ENCODE peak calls at places on chromosomes 16 and 17, in four cellular contexts. V is K562, U is WTC11, G is HepG2. K is an unnamed sample.

GRCh38 chr16:71353736-71354135 is 4.8 kb upstream of the CALB2 start:
- DNase-seq in V (no peak), U (no peak), G (no peak), K (no peak)

GRCh38 chr17:79306688-79307323 is 232.2 kb downstream of the ENGASE start:
- DNase-seq in V (no peak), U (no peak), G (no peak), K (no peak)

GRCh38 chr17:31456814-31457213 is 65.3 kb downstream of the RAB11FIP4 start:
- DNase-seq in V (no peak), U (no peak), G (no peak), K (no peak)

GRCh38 chr17:8406174-8406573 is 8.5 kb upstream of the RNF222 start:
- DNase-seq in V (no peak), U (no peak), G (no peak), K (no peak)

GRCh38 chr17:56431736-56432135 is 161.8 kb upstream of the NOG start:
- DNase-seq in V (no peak), U (no peak), G (no peak), K (no peak)

GRCh38 chr16:63361032-63361624 is 1324.9 kb upstream of the CDH8 start:
- DNase-seq in V (peak; percentile 18), U (no peak), G (peak; percentile 46), K (peak; percentile 14)

GRCh38 chr17:11622468-11622867 is 24.2 kb downstream of the DNAH9 start:
- DNase-seq in V (no peak), U (no peak), G (no peak), K (no peak)

GRCh38 chr17:10844667-10845387 is 6.9 kb upstream of the PIRT start:
- DNase-seq in V (peak; percentile 72), U (peak; percentile 82), G (peak; percentile 45), K (peak; percentile 82)

GRCh38 chr16:79601092-79601977 is 798 bp upstream of the MAF start:
- DNase-seq in V (no peak), U (peak; percentile 35), G (peak; percentile 72), K (peak; percentile 13)

GRCh38 chr17:27882162-27882840 is 10.9 kb downstream of the LYRM9 start:
- DNase-seq in V (no peak), U (no peak), G (no peak), K (no peak)

GRCh38 chr16:89410794-89411309 is 79.5 kb downstream of the ANKRD11 start:
- DNase-seq in V (no peak), U (no peak), G (peak; percentile 34), K (no peak)
- TF ChIP-seq NR3C1 in V (no peak), U (no peak), G (no peak), K (no peak)

GRCh38 chr17:57874058-57874419 is 24.2 kb upstream of the MRPS23 start:
- DNase-seq in V (no peak), U (no peak), G (no peak), K (no peak)

GRCh38 chr17:57876023-57876865 is 26.4 kb upstream of the MRPS23 start:
- DNase-seq in V (no peak), U (no peak), G (no peak), K (no peak)

GRCh38 chr17:57876866-57877237 is 27.0 kb upstream of the MRPS23 start:
- DNase-seq in V (no peak), U (no peak), G (no peak), K (no peak)

GRCh38 chr17:57874434-57875108 is 24.7 kb upstream of the MRPS23 start:
- DNase-seq in V (no peak), U (peak; percentile 89), G (no peak), K (no peak)

DNA sequence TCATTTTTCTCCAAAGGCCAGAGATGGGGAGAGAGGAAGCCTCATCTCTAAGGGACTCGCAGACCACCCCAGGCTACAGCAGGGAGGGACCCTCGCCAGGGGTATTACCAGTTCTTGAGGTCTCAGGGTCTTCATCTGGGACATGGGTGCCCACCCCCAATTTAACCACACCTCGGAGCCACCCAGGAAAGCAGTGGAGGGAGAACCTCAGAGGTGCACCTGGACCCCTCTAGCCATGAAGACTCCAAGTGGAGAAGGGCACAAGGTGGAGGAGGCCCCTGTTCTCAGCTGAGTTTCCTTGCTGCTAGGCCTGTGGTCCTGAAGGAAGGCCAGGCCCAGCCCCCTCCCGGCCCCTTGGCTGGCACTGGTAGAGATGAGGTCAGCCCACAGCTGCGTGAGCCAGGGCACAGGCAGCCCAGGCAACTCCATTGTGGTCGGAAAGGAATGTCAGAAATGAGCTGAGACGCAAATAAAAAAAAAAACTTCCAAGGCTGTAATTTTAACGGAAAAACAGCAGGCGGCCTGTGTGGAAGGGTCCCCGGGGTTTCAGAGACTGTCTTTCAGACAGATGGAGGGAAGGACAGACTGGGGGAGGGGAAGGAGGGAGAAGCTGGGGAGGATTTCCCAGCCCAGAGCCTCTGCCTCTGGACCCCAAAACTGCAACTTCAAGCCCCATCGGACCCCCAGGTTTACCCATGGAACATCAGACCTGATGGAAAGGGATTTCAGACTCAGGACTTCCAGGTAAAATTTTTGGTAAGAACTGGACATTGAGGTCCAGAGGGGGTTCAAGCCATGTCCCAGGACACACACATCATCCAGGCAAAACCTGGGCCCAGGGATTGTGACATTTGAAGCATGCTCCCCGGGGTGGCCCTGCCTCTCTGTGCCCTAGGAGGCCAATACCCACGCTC is 25.5 kb upstream of the MRPS23 start:
- DNase-seq in V (no peak), U (peak; percentile 69), G (peak; percentile 93), K (peak; percentile 98)
- TF ChIP-seq NR3C1 in V (no peak), U (no peak), G (no peak), K (no peak)

DNA sequence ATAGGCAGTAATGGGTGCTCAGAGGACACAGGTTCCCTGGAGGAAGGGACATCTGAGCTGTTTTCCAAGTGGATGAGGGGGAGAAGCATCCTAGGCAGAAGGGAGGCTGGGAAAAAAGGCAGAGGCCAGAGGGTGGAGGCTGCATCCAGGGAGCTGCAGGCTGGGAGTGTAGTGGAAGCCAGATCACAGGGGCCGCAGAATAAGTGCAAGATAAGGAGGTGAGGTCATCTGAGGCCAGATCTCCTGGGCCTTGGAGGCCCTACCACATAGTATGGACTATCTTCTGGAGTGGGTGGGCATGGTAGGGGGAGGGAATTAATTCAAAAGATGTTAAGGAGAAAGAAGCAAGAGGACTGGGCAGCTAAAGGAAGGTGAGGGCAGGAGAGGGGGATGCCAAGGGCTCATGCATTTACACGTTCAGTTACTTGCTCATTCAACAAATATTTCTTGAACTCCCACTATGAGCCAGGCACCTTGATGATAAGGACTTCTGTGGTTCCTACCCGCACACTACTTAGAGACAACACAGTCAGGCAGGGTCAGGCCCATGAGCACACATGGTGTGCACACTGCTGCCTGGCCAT is 2.4 kb upstream of the RIPOR1 start:
- DNase-seq in V (peak; percentile 57), U (no peak), G (no peak), K (no peak)
- TF ChIP-seq NR3C1 in V (no peak), U (no peak), G (no peak), K (no peak)

DNA sequence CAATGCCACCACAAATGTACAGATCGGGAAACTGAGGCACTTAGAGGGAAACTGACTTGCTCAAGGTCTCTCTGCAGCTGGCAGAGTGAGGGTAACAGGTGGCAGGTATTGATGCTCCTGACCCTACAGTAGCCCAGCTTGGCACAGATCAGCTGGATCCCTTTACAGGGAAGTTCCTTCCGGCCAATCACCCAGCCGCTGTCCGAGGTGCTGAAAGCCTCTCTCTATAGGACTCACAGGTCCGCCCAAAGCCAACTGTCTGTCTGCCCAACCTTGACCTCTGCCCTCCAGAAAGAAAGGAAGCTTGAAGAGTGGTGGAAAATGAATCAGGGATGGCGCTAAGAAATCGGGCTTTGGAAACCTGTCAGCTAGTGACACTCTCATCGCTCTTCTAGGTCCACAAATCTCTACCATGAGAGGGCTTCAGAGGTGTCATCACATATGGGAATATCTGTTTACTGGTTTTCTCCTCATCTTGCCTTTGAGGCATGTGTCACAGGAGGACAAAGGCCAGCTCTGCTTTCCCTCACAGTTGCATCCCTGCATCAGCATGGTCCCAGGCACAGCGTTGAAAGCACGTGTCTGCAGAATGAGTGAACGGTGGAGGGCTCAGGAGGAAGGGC is 246.2 kb downstream of the KATNIP start:
- DNase-seq in V (peak; percentile 35), U (peak; percentile 85), G (peak; percentile 51), K (peak; percentile 28)
- TF ChIP-seq NR3C1 in V (no peak), U (no peak), G (no peak), K (no peak)

GRCh38 chr17:81672954-81673353 is 6.4 kb downstream of the CCDC137 start:
- DNase-seq in V (no peak), U (no peak), G (no peak), K (no peak)
- TF ChIP-seq NR3C1 in V (no peak), U (no peak), G (no peak), K (no peak)

GRCh38 chr16:83913234-83913633 is 14.3 kb downstream of the MLYCD start:
- DNase-seq in V (no peak), U (no peak), G (no peak), K (no peak)
- TF ChIP-seq NR3C1 in V (no peak), U (no peak), G (no peak), K (no peak)

K was measured in A549.